ENCODE peak calls at places on chromosomes 13 and 19, in five cellular contexts. X is HCT116, O is HepG2, M is GM12878, C is K562. Y is an unnamed sample.

GRCh38 chr19:58009666-58010301 is 7.2 kb upstream of the ZNF606 start:
- DNase-seq in X (no peak), O (no peak), M (no peak), C (peak; percentile 64), Y (no peak)

GRCh38 chr13:99386911-99387788 is 80.0 kb upstream of the GPR183 start:
- DNase-seq in X (peak; percentile 12), O (peak; percentile 35), M (peak; percentile 66), C (peak; percentile 75), Y (peak; percentile 32)

GRCh38 chr19:28883241-28883693 is 329.7 kb downstream of the UQCRFS1 start:
- DNase-seq in X (no peak), O (no peak), M (no peak), C (no peak), Y (no peak)

GRCh38 chr13:84810781-84811180 is 928.5 kb upstream of the SLITRK1 start:
- DNase-seq in X (no peak), O (no peak), M (no peak), C (no peak), Y (no peak)

GRCh38 chr19:54335979-54336892 is 2.7 kb downstream of the LILRA4 start:
- DNase-seq in X (no peak), O (no peak), M (no peak), C (no peak), Y (no peak)

GRCh38 chr19:41548954-41549688 is 26.8 kb upstream of the CEACAM21 start:
- DNase-seq in X (no peak), O (no peak), M (no peak), C (peak; percentile 48), Y (no peak)

GRCh38 chr13:32259116-32259515 is 56.0 kb downstream of the ZAR1L start:
- DNase-seq in X (no peak), O (peak; percentile 28), M (no peak), C (no peak), Y (no peak)

GRCh38 chr19:16118489-16119033 is 6.9 kb downstream of the RAB8A start:
- DNase-seq in X (no peak), O (no peak), M (peak; percentile 97), C (no peak), Y (no peak)

GRCh38 chr19:49193822-49194394 is 36.3 kb downstream of the TRPM4 start:
- DNase-seq in X (no peak), O (no peak), M (no peak), C (no peak), Y (no peak)

GRCh38 chr13:99731747-99732146 is 230.5 kb downstream of the TM9SF2 start:
- DNase-seq in X (no peak), O (no peak), M (no peak), C (no peak), Y (no peak)

GRCh38 chr13:73421310-73421912 is 362.6 kb downstream of the KLF5 start:
- DNase-seq in X (peak; percentile 92), O (no peak), M (no peak), C (no peak), Y (no peak)

GRCh38 chr13:35964764-35965163 is 166.4 kb downstream of the DCLK1 start:
- DNase-seq in X (no peak), O (peak; percentile 22), M (no peak), C (no peak), Y (no peak)

GRCh38 chr19:7883796-7884570 is 4.3 kb upstream of the LRRC8E start:
- DNase-seq in X (no peak), O (no peak), M (no peak), C (no peak), Y (no peak)

GRCh38 chr19:41264581-41265375 is 606 bp downstream of the HNRNPUL1 start:
- DNase-seq in X (no peak), O (peak; percentile 46), M (no peak), C (peak; percentile 72), Y (no peak)

GRCh38 chr19:55197531-55197930 is 11.8 kb downstream of the PTPRH start:
- DNase-seq in X (no peak), O (no peak), M (no peak), C (no peak), Y (no peak)

GRCh38 chr19:53521373-53522202 is 16.4 kb upstream of the ZNF331 start:
- DNase-seq in X (no peak), O (no peak), M (no peak), C (no peak), Y (no peak)

GRCh38 chr19:18361646-18362045 is 21.2 kb downstream of the PGPEP1 start:
- DNase-seq in X (no peak), O (no peak), M (no peak), C (no peak), Y (no peak)

DNA sequence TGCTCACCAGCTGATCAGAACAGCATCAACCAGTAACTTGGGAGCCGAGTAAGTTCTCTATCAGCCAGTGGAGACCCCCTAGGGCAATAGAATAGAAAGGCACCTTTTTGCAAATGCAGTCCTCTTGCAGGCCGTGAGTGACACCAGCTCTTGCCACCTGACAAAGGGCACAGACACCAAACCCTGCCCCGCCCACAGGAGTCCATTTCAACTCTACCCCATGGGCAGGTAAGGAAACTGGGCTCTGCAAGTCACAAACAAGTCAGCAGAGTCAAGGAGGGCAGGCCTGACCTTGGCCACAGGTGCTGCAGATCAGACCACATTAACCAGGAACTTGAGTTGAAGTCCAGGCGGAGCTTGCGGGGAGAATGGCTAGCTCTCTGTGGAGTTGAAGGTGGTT is 77.4 kb upstream of the SPATA13 start:
- DNase-seq in X (no peak), O (no peak), M (no peak), C (no peak), Y (no peak)
- TF ChIP-seq SIN3A in X (no peak), O (no peak), M (no peak), C (no peak), Y (no peak)

DNA sequence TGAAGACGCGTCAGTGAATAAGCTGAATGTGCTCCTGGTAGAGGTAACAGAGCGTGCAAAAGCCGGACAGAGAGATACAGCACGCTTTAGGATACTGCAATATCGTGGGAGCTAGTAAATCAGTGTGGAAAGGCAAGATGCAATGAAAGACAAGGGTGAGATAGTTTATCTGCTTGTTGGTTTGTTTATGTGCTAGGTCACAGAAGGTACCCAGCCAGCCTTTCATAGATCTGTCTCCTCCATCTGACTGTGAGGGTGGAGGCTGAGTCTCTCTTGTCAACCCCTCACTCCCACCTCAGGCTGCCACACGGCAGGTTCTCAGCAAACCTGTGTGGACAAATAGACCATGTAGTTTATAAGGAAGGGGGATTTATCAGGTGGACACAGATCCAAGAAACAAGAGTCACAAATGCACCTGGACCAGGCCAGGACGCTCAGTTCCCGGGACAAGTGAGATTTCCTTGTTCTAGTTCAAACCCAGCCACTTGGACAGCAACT is 971 bp upstream of the GIPC1 start:
- DNase-seq in X (no peak), O (no peak), M (no peak), C (no peak), Y (no peak)
- H3K27ac ChIP-seq in X (peak overlapping the region; percentile 54), O (peak overlapping the region; percentile 45), M (no peak overlapping the region), C (peak overlapping the region; percentile 59), Y (peak overlapping the region; percentile 92)

GRCh38 chr13:110506859-110507566 is 54.5 kb downstream of the RAB20 start:
- DNase-seq in X (no peak), O (no peak), M (no peak), C (peak; percentile 90), Y (no peak)
- TF ChIP-seq POLR2AphosphoS5 in X (no peak), O (no peak), M (no peak), C (peak; percentile 87), Y (no peak)

GRCh38 chr13:76865109-76865508 is 21.1 kb downstream of the KCTD12 start:
- DNase-seq in X (no peak), O (no peak), M (no peak), C (no peak), Y (no peak)

GRCh38 chr13:76860706-76861105 is 25.5 kb downstream of the KCTD12 start:
- DNase-seq in X (no peak), O (no peak), M (no peak), C (no peak), Y (no peak)

GRCh38 chr13:76864259-76864658 is 21.9 kb downstream of the KCTD12 start:
- DNase-seq in X (no peak), O (no peak), M (no peak), C (no peak), Y (no peak)

GRCh38 chr13:76863022-76863421 is 23.2 kb downstream of the KCTD12 start:
- DNase-seq in X (no peak), O (no peak), M (no peak), C (no peak), Y (no peak)

GRCh38 chr13:76861859-76862258 is 24.3 kb downstream of the KCTD12 start:
- DNase-seq in X (no peak), O (no peak), M (no peak), C (no peak), Y (no peak)
- TF ChIP-seq SIN3A in X (no peak), O (no peak), M (no peak), C (no peak), Y (no peak)

GRCh38 chr19:13506550-13506878 is 235 bp upstream of the CACNA1A start:
- DNase-seq in X (no peak), O (no peak), M (no peak), C (no peak), Y (no peak)
- H3K27ac ChIP-seq in X (no peak overlapping the region), O (no peak overlapping the region), M (no peak overlapping the region), C (no peak overlapping the region), Y (no peak overlapping the region)

DNA sequence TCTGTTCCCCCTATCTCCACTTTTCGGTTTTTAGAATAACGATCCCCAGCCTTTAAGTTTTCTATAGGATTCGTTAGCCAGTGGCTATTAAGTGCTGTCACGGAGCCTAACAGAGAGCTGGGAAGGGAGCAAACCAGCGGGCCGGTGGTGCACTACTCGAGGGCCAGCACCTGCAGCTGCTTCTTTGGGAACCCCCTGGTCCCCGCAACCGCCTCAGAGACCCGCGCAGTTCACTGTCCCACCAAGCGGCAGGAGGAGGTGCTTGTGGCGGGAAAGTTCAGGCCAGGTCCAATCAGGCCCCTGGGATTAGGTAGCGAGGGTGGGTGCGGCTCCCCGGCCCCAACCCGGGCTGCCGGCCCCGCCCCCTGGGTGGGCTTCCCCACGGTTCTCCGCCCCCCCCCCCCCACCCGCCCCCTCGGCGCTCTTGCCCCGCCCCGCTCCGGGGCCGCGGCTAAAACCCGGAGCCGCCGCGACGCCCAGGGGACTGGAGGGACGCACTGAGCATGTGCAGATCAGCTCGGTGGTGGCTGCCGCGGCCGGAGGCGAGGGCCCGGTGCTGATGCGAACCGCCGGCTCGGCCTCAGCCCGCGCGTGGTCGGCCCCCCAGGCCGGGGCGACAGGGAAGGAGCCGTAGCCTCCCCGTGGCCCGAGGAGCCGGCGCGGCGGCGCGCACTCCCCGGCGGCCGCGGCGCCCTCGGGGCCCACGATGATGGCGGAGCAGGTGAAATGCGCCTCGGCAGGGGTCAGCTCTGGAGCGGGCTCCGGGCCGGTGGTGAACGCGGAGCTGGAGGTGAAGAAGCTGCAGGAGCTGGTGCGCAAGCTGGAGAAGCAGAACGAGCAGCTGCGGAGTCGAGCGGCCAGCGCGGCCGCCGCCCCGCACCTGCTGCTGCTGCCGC is at the start of gene SLAIN1:
- DNase-seq in X (no peak), O (peak; percentile 15), M (no peak), C (peak; percentile 54), Y (no peak)
- TF ChIP-seq POLR2AphosphoS5 in X (no peak), O (no peak), M (peak; percentile 57), C (no peak), Y (no peak)